ENCODE peak calls at places on chromosome 20, in seven cellular contexts. I is AG09309; P is effector CD4-positive, alpha-beta T cell; U is mucosa of descending colon; M is RKO; Q is COLO829; F is HCEC 1CT. J is an unnamed sample.

GRCh38 chr20:36463212-36464061 is 77.9 kb upstream of the MYL9 start:
- DNase-seq in I (no peak), U (no peak), P (no peak), M (no peak), Q (no peak), F (no peak), J (no peak)

GRCh38 chr20:17934141-17934862 is 34.3 kb downstream of the SNX5 start:
- DNase-seq in F (no peak), P (no peak), Q (no peak), U (no peak), M (no peak), I (peak), J (no peak)

GRCh38 chr20:341682-342081 is 5.2 kb upstream of the NRSN2 start:
- DNase-seq in Q (peak), I (no peak), F (peak), P (no peak), U (no peak), M (peak), J (no peak)

GRCh38 chr20:50909413-50909812 is 21.8 kb downstream of the ADNP start:
- DNase-seq in Q (no peak), P (no peak), M (no peak), F (no peak), I (no peak), U (no peak), J (no peak)

GRCh38 chr20:17568045-17568788 is 1.7 kb upstream of the DSTN start:
- DNase-seq in U (no peak), Q (no peak), M (no peak), F (no peak), P (no peak), I (no peak), J (no peak)

GRCh38 chr20:10171864-10172751 is 46.5 kb upstream of the SNAP25 start:
- DNase-seq in I (no peak), P (no peak), Q (no peak), F (no peak), M (peak), U (peak), J (peak)

GRCh38 chr20:18272451-18272850 is 15.9 kb upstream of the ZNF133 start:
- DNase-seq in I (no peak), M (peak), P (no peak), Q (no peak), U (no peak), F (no peak), J (no peak)

GRCh38 chr20:34708621-34709043 is 4.5 kb downstream of the TP53INP2 start:
- DNase-seq in Q (no peak), U (peak), P (peak), I (no peak), F (peak), M (peak), J (peak)

GRCh38 chr20:63549679-63550282 is 2.2 kb upstream of the SRMS start:
- DNase-seq in F (no peak), I (no peak), M (no peak), U (no peak), Q (no peak), P (no peak), J (no peak)

GRCh38 chr20:62651285-62652021 is 9.2 kb downstream of the SLCO4A1 start:
- DNase-seq in P (peak), M (no peak), F (no peak), Q (no peak), I (no peak), U (peak), J (peak)

GRCh38 chr20:58982406-58983114 is 1.5 kb downstream of the NELFCD start:
- DNase-seq in P (no peak), F (no peak), U (no peak), I (no peak), Q (no peak), M (peak), J (peak)

GRCh38 chr20:61126369-61127195 is 125.5 kb upstream of the CDH4 start:
- DNase-seq in M (no peak), I (no peak), P (no peak), F (no peak), U (no peak), Q (no peak), J (no peak)

GRCh38 chr20:62819494-62820174 is 2.8 kb downstream of the COL9A3 start:
- DNase-seq in Q (no peak), F (peak), U (no peak), P (no peak), M (peak), I (no peak), J (no peak)

GRCh38 chr20:35598899-35599775 is 16.5 kb upstream of the SPAG4 start:
- DNase-seq in I (no peak), P (no peak), Q (no peak), U (peak), F (no peak), M (no peak), J (peak)

GRCh38 chr20:49693435-49694171 is 20.1 kb downstream of the B4GALT5 start:
- DNase-seq in Q (no peak), F (no peak), U (no peak), I (no peak), M (no peak), P (no peak), J (no peak)

GRCh38 chr20:36969050-36969449 is 17.5 kb upstream of the SAMHD1 start:
- DNase-seq in U (no peak), F (no peak), I (no peak), P (no peak), Q (no peak), M (no peak), J (no peak)

GRCh38 chr20:35773154-35773751 is 1.4 kb downstream of the PHF20 start:
- DNase-seq in M (peak), I (no peak), F (no peak), Q (no peak), P (peak), U (peak), J (peak)

GRCh38 chr20:23132930-23133559 is 46.9 kb upstream of the CD93 start:
- DNase-seq in F (no peak), Q (no peak), M (no peak), U (no peak), I (no peak), P (no peak), J (no peak)

GRCh38 chr20:36421641-36422040 is 115.5 kb downstream of the DLGAP4 start:
- DNase-seq in F (no peak), M (peak), U (no peak), P (no peak), I (no peak), Q (no peak), J (no peak)

GRCh38 chr20:32842688-32843524 is 15.8 kb upstream of the EFCAB8 start:
- DNase-seq in F (no peak), M (no peak), Q (no peak), U (no peak), P (no peak), I (no peak), J (no peak)